ENCODE peak calls at places on chromosome 16, in five cellular contexts. Y, J, X, V and H are unnamed samples.

GRCh38 chr16:47309581-47310312 is 151.1 kb downstream of the ITFG1 start:
- DNase-seq in Y (no peak), J (no peak), X (no peak), V (no peak), H (no peak)

GRCh38 chr16:13077816-13078215 is 176.4 kb downstream of the SHISA9 start:
- DNase-seq in Y (no peak), J (no peak), X (no peak), V (no peak), H (no peak)

GRCh38 chr16:318628-319027 is 33.9 kb downstream of the AXIN1 start:
- DNase-seq in Y (no peak), J (no peak), X (no peak), V (no peak), H (no peak)

GRCh38 chr16:2936436-2937011 is 24.8 kb downstream of the FLYWCH1 start:
- DNase-seq in Y (no peak), J (no peak), X (no peak), V (no peak), H (no peak)

GRCh38 chr16:77896357-77896972 is 108.1 kb downstream of the VAT1L start:
- DNase-seq in Y (no peak), J (no peak), X (no peak), V (no peak), H (no peak)

GRCh38 chr16:10988164-10988803 is 43.9 kb downstream of the CLEC16A start:
- DNase-seq in Y (no peak), J (no peak), X (peak; percentile 51), V (peak; percentile 85), H (peak; percentile 70)

GRCh38 chr16:57637424-57637823 is 9.0 kb downstream of the ADGRG1 start:
- DNase-seq in Y (no peak), J (no peak), X (no peak), V (no peak), H (no peak)

GRCh38 chr16:3781421-3781820 is 64.1 kb upstream of the TRAP1 start:
- DNase-seq in Y (no peak), J (no peak), X (no peak), V (no peak), H (no peak)

GRCh38 chr16:8625491-8626087 is 4.1 kb downstream of the METTL22 start:
- DNase-seq in Y (no peak), J (no peak), X (no peak), V (no peak), H (no peak)

GRCh38 chr16:78227855-78228254 is 128.4 kb downstream of the WWOX start:
- DNase-seq in Y (no peak), J (no peak), X (no peak), V (no peak), H (no peak)

GRCh38 chr16:12020007-12020406 is 43.5 kb downstream of the SNX29 start:
- DNase-seq in Y (no peak), J (no peak), X (no peak), V (no peak), H (peak; percentile 61)